ENCODE peak calls at places on chromosomes 11 and 22, in seven cellular contexts. One of them, this sample, is unnamed.

GRCh38 chr11:8886332-8886731 is 24.7 kb upstream of the AKIP1 start:
- DNase-seq in GM13976: no peak
- DNase-seq in WTC11: no peak
- DNase-seq in AG04449: no peak
- DNase-seq in mammary epithelial cell: no peak
- DNase-seq in right lobe of liver: no peak
- DNase-seq in K562: no peak
- DNase-seq in this sample: no peak

GRCh38 chr11:64086263-64086938 is 50.7 kb downstream of the FLRT1 start:
- DNase-seq in K562: no peak
- DNase-seq in right lobe of liver: no peak
- DNase-seq in AG04449: no peak
- DNase-seq in GM13976: no peak
- DNase-seq in WTC11: no peak
- DNase-seq in mammary epithelial cell: no peak
- DNase-seq in this sample: peak; percentile 14

GRCh38 chr22:20531404-20532181 is 24.2 kb downstream of the MED15 start:
- DNase-seq in GM13976: no peak
- DNase-seq in mammary epithelial cell: peak; percentile 95
- DNase-seq in WTC11: peak; percentile 23
- DNase-seq in right lobe of liver: no peak
- DNase-seq in K562: no peak
- DNase-seq in AG04449: no peak
- DNase-seq in this sample: no peak

GRCh38 chr11:86719781-86720463 is 47.5 kb upstream of the ME3 start:
- DNase-seq in mammary epithelial cell: peak; percentile 87
- DNase-seq in WTC11: no peak
- DNase-seq in K562: no peak
- DNase-seq in AG04449: no peak
- DNase-seq in right lobe of liver: no peak
- DNase-seq in GM13976: no peak
- DNase-seq in this sample: no peak

GRCh38 chr11:75667268-75667830 is 1.5 kb downstream of the MAP6 start:
- DNase-seq in mammary epithelial cell: no peak
- DNase-seq in right lobe of liver: no peak
- DNase-seq in GM13976: peak; percentile 56
- DNase-seq in AG04449: no peak
- DNase-seq in WTC11: peak; percentile 59
- DNase-seq in K562: no peak
- DNase-seq in this sample: no peak

GRCh38 chr11:37572491-37573171 is 974.6 kb upstream of the RAG2 start:
- DNase-seq in AG04449: peak; percentile 7
- DNase-seq in K562: no peak
- DNase-seq in GM13976: no peak
- DNase-seq in mammary epithelial cell: no peak
- DNase-seq in WTC11: no peak
- DNase-seq in right lobe of liver: no peak
- DNase-seq in this sample: no peak

GRCh38 chr22:31639640-31640039 is 22.4 kb downstream of the PISD start:
- DNase-seq in K562: no peak
- DNase-seq in GM13976: no peak
- DNase-seq in WTC11: no peak
- DNase-seq in AG04449: no peak
- DNase-seq in mammary epithelial cell: peak; percentile 73
- DNase-seq in right lobe of liver: no peak
- DNase-seq in this sample: no peak

GRCh38 chr11:14499178-14499559 is 442 bp downstream of the COPB1 start:
- DNase-seq in WTC11: peak; percentile 23
- DNase-seq in K562: peak; percentile 54
- DNase-seq in right lobe of liver: peak; percentile 58
- DNase-seq in AG04449: no peak
- DNase-seq in mammary epithelial cell: peak; percentile 8
- DNase-seq in GM13976: peak; percentile 41
- DNase-seq in this sample: no peak

GRCh38 chr11:108405706-108406105 is 61.6 kb downstream of the C11orf65 start:
- DNase-seq in mammary epithelial cell: peak; percentile 2
- DNase-seq in right lobe of liver: no peak
- DNase-seq in GM13976: no peak
- DNase-seq in AG04449: no peak
- DNase-seq in K562: no peak
- DNase-seq in WTC11: no peak
- DNase-seq in this sample: no peak

GRCh38 chr11:101881586-101881985 is 33.2 kb upstream of the CEP126 start:
- DNase-seq in right lobe of liver: no peak
- DNase-seq in AG04449: no peak
- DNase-seq in K562: no peak
- DNase-seq in mammary epithelial cell: no peak
- DNase-seq in WTC11: no peak
- DNase-seq in GM13976: no peak
- DNase-seq in this sample: no peak

GRCh38 chr11:125132586-125132985 is 21.2 kb upstream of the TMEM218 start:
- DNase-seq in WTC11: no peak
- DNase-seq in right lobe of liver: no peak
- DNase-seq in mammary epithelial cell: no peak
- DNase-seq in K562: no peak
- DNase-seq in GM13976: no peak
- DNase-seq in AG04449: peak; percentile 37
- DNase-seq in this sample: no peak

GRCh38 chr11:125128450-125128849 is 17.0 kb upstream of the TMEM218 start:
- DNase-seq in K562: no peak
- DNase-seq in WTC11: no peak
- DNase-seq in right lobe of liver: no peak
- DNase-seq in mammary epithelial cell: peak; percentile 24
- DNase-seq in GM13976: no peak
- DNase-seq in AG04449: peak; percentile 40
- DNase-seq in this sample: peak; percentile 27

GRCh38 chr11:125129316-125129990 is 18.0 kb upstream of the TMEM218 start:
- DNase-seq in right lobe of liver: no peak
- DNase-seq in mammary epithelial cell: no peak
- DNase-seq in WTC11: no peak
- DNase-seq in GM13976: no peak
- DNase-seq in K562: no peak
- DNase-seq in AG04449: no peak
- DNase-seq in this sample: no peak

GRCh38 chr11:125132071-125132470 is 20.6 kb upstream of the TMEM218 start:
- DNase-seq in AG04449: no peak
- DNase-seq in right lobe of liver: no peak
- DNase-seq in mammary epithelial cell: no peak
- DNase-seq in GM13976: no peak
- DNase-seq in K562: no peak
- DNase-seq in WTC11: no peak
- DNase-seq in this sample: no peak
- TF ChIP-seq CTCF in AG04449: no peak
- TF ChIP-seq CTCF in right lobe of liver: no peak
- TF ChIP-seq CTCF in mammary epithelial cell: no peak
- TF ChIP-seq CTCF in GM13976: no peak
- TF ChIP-seq CTCF in K562: no peak
- TF ChIP-seq CTCF in WTC11: no peak
- TF ChIP-seq CTCF in this sample: no peak

DNA sequence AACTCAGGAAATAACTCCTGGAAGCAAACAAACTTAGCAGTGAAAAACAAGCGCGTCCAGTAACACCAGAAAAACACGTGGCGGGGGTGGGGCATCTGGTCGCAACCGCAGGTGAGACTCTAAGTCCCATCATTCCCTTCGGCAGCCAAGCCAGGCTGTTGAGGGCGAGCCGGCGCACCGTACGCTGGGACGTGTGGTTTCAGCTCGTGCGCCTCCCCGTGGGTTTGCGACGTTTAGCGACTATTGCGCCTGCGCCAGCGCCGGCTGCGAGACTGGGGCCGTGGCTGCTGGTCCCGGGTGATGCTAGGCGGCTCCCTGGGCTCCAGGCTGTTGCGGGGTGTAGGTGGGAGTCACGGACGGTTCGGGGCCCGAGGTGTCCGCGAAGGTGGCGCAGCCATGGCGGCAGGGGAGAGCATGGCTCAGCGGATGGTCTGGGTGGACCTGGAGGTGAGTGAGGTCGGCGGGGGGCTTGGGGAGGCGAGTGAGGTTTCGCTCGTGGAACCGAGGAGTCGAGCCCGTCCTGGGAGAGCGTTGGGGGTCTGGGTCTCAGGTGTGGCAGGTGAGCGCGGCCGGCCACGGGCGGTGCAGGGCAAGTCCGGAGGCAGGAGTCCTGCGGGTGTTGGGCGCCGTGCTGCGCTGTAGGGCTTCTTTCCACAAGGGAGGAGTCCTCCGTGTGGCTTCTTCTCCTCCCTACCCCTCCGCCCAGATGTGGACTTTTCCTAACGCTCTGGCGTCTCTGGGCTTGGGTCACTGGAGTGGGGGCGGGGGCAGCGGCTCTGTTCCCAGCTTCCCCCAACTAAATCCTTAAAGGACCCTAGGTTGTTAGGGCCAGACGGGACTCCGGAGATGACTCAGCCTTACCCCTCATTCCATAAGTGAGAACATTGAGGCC is at the start of gene REXO2:
- DNase-seq in right lobe of liver: peak; percentile 97
- DNase-seq in mammary epithelial cell: peak; percentile 95
- DNase-seq in WTC11: peak; percentile 89
- DNase-seq in GM13976: peak; percentile 95
- DNase-seq in K562: peak; percentile 93
- DNase-seq in AG04449: peak; percentile 59
- DNase-seq in this sample: peak; percentile 90
- TF ChIP-seq CTCF in right lobe of liver: no peak
- TF ChIP-seq CTCF in mammary epithelial cell: peak; percentile 61
- TF ChIP-seq CTCF in WTC11: no peak
- TF ChIP-seq CTCF in GM13976: peak; percentile 23
- TF ChIP-seq CTCF in K562: peak; percentile 27
- TF ChIP-seq CTCF in AG04449: peak; percentile 73
- TF ChIP-seq CTCF in this sample: peak; percentile 37

DNA sequence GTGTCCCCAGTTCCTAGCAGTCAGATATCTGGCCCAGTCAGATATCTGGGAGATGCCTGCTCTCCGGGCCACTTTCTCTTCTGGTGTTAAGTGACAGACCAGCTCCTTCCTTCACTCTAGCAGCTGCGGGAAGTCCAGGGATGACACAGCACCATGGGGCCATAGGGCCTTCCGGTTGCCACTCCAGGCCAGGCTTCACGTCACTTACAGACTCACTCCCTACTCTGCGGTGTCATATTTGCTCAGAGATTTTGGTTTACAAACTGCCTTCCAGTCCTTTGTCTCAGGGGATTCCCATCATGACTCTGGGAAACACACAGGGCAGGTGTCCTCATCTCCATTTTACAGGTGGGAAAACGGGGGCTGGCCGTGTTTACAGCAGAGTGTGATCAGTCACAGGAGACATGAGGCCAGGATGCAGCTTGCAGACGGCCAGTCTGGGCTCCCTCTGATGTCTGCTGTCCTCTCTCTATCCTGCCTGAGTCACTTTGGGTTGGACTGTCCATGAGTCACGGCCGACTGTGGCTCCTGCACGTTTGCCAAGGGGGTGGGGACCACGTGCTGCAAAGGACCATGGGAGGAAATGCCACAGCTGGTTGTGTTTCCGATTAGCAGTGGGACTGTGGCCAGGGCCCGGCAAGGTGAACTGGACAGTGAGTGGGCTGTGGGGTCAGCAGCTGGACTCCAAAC is 8.2 kb upstream of the TBC1D22A start:
- DNase-seq in mammary epithelial cell: peak; percentile 94
- DNase-seq in K562: peak; percentile 79
- DNase-seq in WTC11: no peak
- DNase-seq in GM13976: peak; percentile 71
- DNase-seq in AG04449: peak; percentile 90
- DNase-seq in right lobe of liver: peak; percentile 91
- DNase-seq in this sample: peak; percentile 92
- TF ChIP-seq CTCF in mammary epithelial cell: no peak
- TF ChIP-seq CTCF in K562: no peak
- TF ChIP-seq CTCF in WTC11: no peak
- TF ChIP-seq CTCF in GM13976: no peak
- TF ChIP-seq CTCF in AG04449: no peak
- TF ChIP-seq CTCF in right lobe of liver: no peak
- TF ChIP-seq CTCF in this sample: no peak

DNA sequence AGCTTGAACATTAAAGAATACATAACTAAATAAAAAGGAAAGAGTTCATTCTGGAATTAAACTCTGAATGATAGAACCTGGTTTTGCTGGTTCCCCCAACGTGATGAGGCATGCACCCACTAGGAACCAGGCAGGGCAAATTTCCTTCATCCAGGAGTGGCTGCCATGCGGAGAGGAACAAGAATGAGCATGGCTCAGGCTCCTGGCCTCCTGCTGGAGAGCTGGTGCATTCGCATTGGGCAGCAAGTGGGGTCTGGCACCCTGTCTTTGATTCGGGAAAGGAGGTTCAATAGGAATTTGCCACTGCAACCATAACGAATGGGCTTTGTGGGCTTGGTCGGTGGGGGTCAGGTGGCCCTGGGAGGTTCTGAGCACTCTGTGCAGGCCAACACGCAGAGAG is 169.8 kb upstream of the TENM4 start:
- DNase-seq in AG04449: no peak
- DNase-seq in mammary epithelial cell: no peak
- DNase-seq in WTC11: peak; percentile 29
- DNase-seq in K562: no peak
- DNase-seq in right lobe of liver: no peak
- DNase-seq in GM13976: no peak
- DNase-seq in this sample: no peak
- TF ChIP-seq CTCF in AG04449: no peak
- TF ChIP-seq CTCF in mammary epithelial cell: peak; percentile 20
- TF ChIP-seq CTCF in WTC11: no peak
- TF ChIP-seq CTCF in K562: no peak
- TF ChIP-seq CTCF in right lobe of liver: no peak
- TF ChIP-seq CTCF in GM13976: no peak
- TF ChIP-seq CTCF in this sample: no peak

GRCh38 chr22:48663297-48663696 is 1164.4 kb downstream of the BRD1 start:
- DNase-seq in mammary epithelial cell: no peak
- DNase-seq in K562: peak; percentile 20
- DNase-seq in GM13976: no peak
- DNase-seq in WTC11: no peak
- DNase-seq in AG04449: no peak
- DNase-seq in right lobe of liver: no peak
- DNase-seq in this sample: no peak
- TF ChIP-seq CTCF in mammary epithelial cell: peak; percentile 24
- TF ChIP-seq CTCF in K562: peak; percentile 29
- TF ChIP-seq CTCF in GM13976: no peak
- TF ChIP-seq CTCF in WTC11: peak; percentile 77
- TF ChIP-seq CTCF in AG04449: peak; percentile 21
- TF ChIP-seq CTCF in right lobe of liver: peak; percentile 13
- TF ChIP-seq CTCF in this sample: no peak

GRCh38 chr22:42114721-42115120 is 15.9 kb downstream of the CYP2D6 start:
- DNase-seq in right lobe of liver: no peak
- DNase-seq in mammary epithelial cell: no peak
- DNase-seq in GM13976: no peak
- DNase-seq in AG04449: no peak
- DNase-seq in WTC11: peak; percentile 67
- DNase-seq in K562: no peak
- DNase-seq in this sample: no peak
- TF ChIP-seq CTCF in right lobe of liver: no peak
- TF ChIP-seq CTCF in mammary epithelial cell: no peak
- TF ChIP-seq CTCF in GM13976: no peak
- TF ChIP-seq CTCF in AG04449: peak; percentile 10
- TF ChIP-seq CTCF in WTC11: peak; percentile 40
- TF ChIP-seq CTCF in K562: peak; percentile 16
- TF ChIP-seq CTCF in this sample: peak; percentile 24

This sample was measured in AG09319.